ENCODE peak calls at places on chromosomes 3 and 15, in six cellular contexts. One of them, this sample, is unnamed.
A peak's percentile ranks its signal among the peaks of the same experiment; 100 is the strongest.

GRCh38 chr15:72796210-72796514 is 12.6 kb upstream of the ADPGK start:
- DNase-seq in NCI-H1105: no peak
- DNase-seq in WTC11: no peak
- DNase-seq in T-cell: no peak
- DNase-seq in B cell: no peak
- DNase-seq in stromal cell of bone marrow: no peak
- DNase-seq in this sample: no peak

GRCh38 chr3:4978259-4978965 is 825 bp upstream of the BHLHE40 start:
- DNase-seq in NCI-H1105: peak; percentile 65
- DNase-seq in WTC11: peak; percentile 84
- DNase-seq in B cell: peak; percentile 84
- DNase-seq in T-cell: peak; percentile 60
- DNase-seq in stromal cell of bone marrow: peak; percentile 97
- DNase-seq in this sample: no peak

GRCh38 chr3:187040637-187041361 is 98.5 kb downstream of the RPL39L start:
- DNase-seq in B cell: no peak
- DNase-seq in stromal cell of bone marrow: peak; percentile 27
- DNase-seq in T-cell: no peak
- DNase-seq in WTC11: no peak
- DNase-seq in NCI-H1105: no peak
- DNase-seq in this sample: no peak

GRCh38 chr15:31375772-31376171 is 49.1 kb downstream of the KLF13 start:
- DNase-seq in NCI-H1105: no peak
- DNase-seq in WTC11: no peak
- DNase-seq in stromal cell of bone marrow: no peak
- DNase-seq in T-cell: no peak
- DNase-seq in B cell: no peak
- DNase-seq in this sample: no peak

GRCh38 chr15:37900286-37901221 is 33.9 kb upstream of the TMCO5A start:
- DNase-seq in stromal cell of bone marrow: no peak
- DNase-seq in WTC11: no peak
- DNase-seq in NCI-H1105: no peak
- DNase-seq in T-cell: no peak
- DNase-seq in B cell: no peak
- DNase-seq in this sample: no peak

GRCh38 chr15:75049392-75049791 is 26.0 kb downstream of the PPCDC start:
- DNase-seq in NCI-H1105: peak; percentile 74
- DNase-seq in WTC11: no peak
- DNase-seq in T-cell: no peak
- DNase-seq in B cell: no peak
- DNase-seq in stromal cell of bone marrow: no peak
- DNase-seq in this sample: no peak

GRCh38 chr3:185335799-185336198 is 27.1 kb upstream of the MAP3K13 start:
- DNase-seq in T-cell: no peak
- DNase-seq in WTC11: no peak
- DNase-seq in NCI-H1105: no peak
- DNase-seq in B cell: no peak
- DNase-seq in stromal cell of bone marrow: no peak
- DNase-seq in this sample: no peak

GRCh38 chr3:124318014-124318413 is 326.1 kb upstream of the ROPN1 start:
- DNase-seq in stromal cell of bone marrow: no peak
- DNase-seq in WTC11: no peak
- DNase-seq in B cell: no peak
- DNase-seq in T-cell: no peak
- DNase-seq in NCI-H1105: no peak
- DNase-seq in this sample: no peak

GRCh38 chr3:86562095-86562494 is 428.9 kb downstream of the VGLL3 start:
- DNase-seq in NCI-H1105: no peak
- DNase-seq in T-cell: no peak
- DNase-seq in stromal cell of bone marrow: no peak
- DNase-seq in B cell: no peak
- DNase-seq in WTC11: no peak
- DNase-seq in this sample: no peak

GRCh38 chr15:101011582-101011981 is 92.4 kb downstream of the LRRK1 start:
- DNase-seq in stromal cell of bone marrow: no peak
- DNase-seq in T-cell: no peak
- DNase-seq in B cell: no peak
- DNase-seq in WTC11: no peak
- DNase-seq in NCI-H1105: no peak
- DNase-seq in this sample: no peak

GRCh38 chr15:67380921-67381320 is 126.3 kb downstream of the IQCH start:
- DNase-seq in B cell: no peak
- DNase-seq in NCI-H1105: no peak
- DNase-seq in T-cell: no peak
- DNase-seq in WTC11: no peak
- DNase-seq in stromal cell of bone marrow: no peak
- DNase-seq in this sample: no peak

GRCh38 chr3:108035751-108036150 is 55.1 kb downstream of the CD47 start:
- DNase-seq in NCI-H1105: no peak
- DNase-seq in WTC11: no peak
- DNase-seq in stromal cell of bone marrow: no peak
- DNase-seq in B cell: no peak
- DNase-seq in T-cell: no peak
- DNase-seq in this sample: no peak

GRCh38 chr15:77717592-77717991 is 84.9 kb upstream of the LINGO1 start:
- DNase-seq in NCI-H1105: no peak
- DNase-seq in B cell: no peak
- DNase-seq in WTC11: no peak
- DNase-seq in T-cell: no peak
- DNase-seq in stromal cell of bone marrow: no peak
- DNase-seq in this sample: no peak

GRCh38 chr3:157763644-157764043 is 260.4 kb upstream of the VEPH1 start:
- DNase-seq in T-cell: no peak
- DNase-seq in WTC11: no peak
- DNase-seq in B cell: no peak
- DNase-seq in NCI-H1105: no peak
- DNase-seq in stromal cell of bone marrow: no peak
- DNase-seq in this sample: no peak

This sample was measured in neuronal stem cell.